ENCODE peak calls at places on chromosomes 13 and 19, in nine cellular contexts. J is pancreas, Y is fibroblast of lung, B is GM23338, G is upper lobe of right lung, A is mucosa of descending colon, N is cardiac fibroblast, I is heart right ventricle, P is GM12865. V is an unnamed sample.

GRCh38 chr13:103638706-103639105 is 572.5 kb upstream of the SLC10A2 start:
- DNase-seq in J (no peak), Y (no peak), B (no peak), G (no peak), A (no peak), N (no peak), I (no peak), P (no peak), V (no peak)

GRCh38 chr19:48660854-48661731 is 11.7 kb downstream of the NTN5 start:
- DNase-seq in J (peak), Y (peak), B (peak), G (peak), A (peak), N (peak), I (peak), P (peak), V (peak)

GRCh38 chr13:105814219-105814901 is 721.1 kb downstream of the EFNB2 start:
- DNase-seq in J (no peak), Y (no peak), B (no peak), G (no peak), A (no peak), N (no peak), I (no peak), P (no peak), V (no peak)

GRCh38 chr19:1884719-1885334 is 469 bp downstream of the ABHD17A start:
- DNase-seq in J (peak), Y (no peak), B (no peak), G (no peak), A (no peak), N (no peak), I (no peak), P (no peak), V (peak)

GRCh38 chr13:59776924-59777690 is 386.6 kb downstream of the DIAPH3 start:
- DNase-seq in J (no peak), Y (peak), B (no peak), G (no peak), A (no peak), N (peak), I (no peak), P (peak), V (no peak)

GRCh38 chr19:44824758-44825157 is 15.9 kb downstream of the BCAM start:
- DNase-seq in J (peak), Y (no peak), B (no peak), G (no peak), A (no peak), N (no peak), I (no peak), P (no peak), V (no peak)

GRCh38 chr19:38932425-38933179 is 1.9 kb downstream of the MRPS12 start:
- DNase-seq in J (peak), Y (peak), B (peak), G (no peak), A (peak), N (peak), I (no peak), P (peak), V (peak)

GRCh38 chr13:91292630-91293221 is 54.8 kb upstream of the MIR17HG start:
- DNase-seq in J (no peak), Y (no peak), B (peak), G (no peak), A (no peak), N (no peak), I (no peak), P (no peak), V (peak)

GRCh38 chr13:97224544-97225324 is 2.6 kb downstream of the MBNL2 start:
- DNase-seq in J (peak), Y (peak), B (peak), G (no peak), A (peak), N (peak), I (no peak), P (peak), V (peak)

GRCh38 chr13:110284809-110285519 is 22.0 kb downstream of the COL4A1 start:
- DNase-seq in J (no peak), Y (no peak), B (no peak), G (no peak), A (no peak), N (no peak), I (no peak), P (no peak), V (no peak)

GRCh38 chr13:97148894-97149293 is 73.2 kb upstream of the MBNL2 start:
- DNase-seq in J (no peak), Y (no peak), B (no peak), G (no peak), A (no peak), N (peak), I (no peak), P (no peak), V (no peak)

GRCh38 chr13:26785845-26786630 is 25.5 kb upstream of the GPR12 start:
- DNase-seq in J (peak), Y (no peak), B (peak), G (no peak), A (peak), N (peak), I (peak), P (peak), V (peak)

GRCh38 chr13:79462895-79463294 is 18.1 kb upstream of the NDFIP2 start:
- DNase-seq in J (no peak), Y (no peak), B (no peak), G (no peak), A (no peak), N (no peak), I (no peak), P (no peak), V (no peak)

GRCh38 chr13:97267418-97268059 is 45.4 kb downstream of the MBNL2 start:
- DNase-seq in J (no peak), Y (no peak), B (peak), G (no peak), A (no peak), N (no peak), I (no peak), P (no peak), V (no peak)

GRCh38 chr19:41691268-41691970 is 3.3 kb upstream of the CEACAM7 start:
- DNase-seq in J (peak), Y (no peak), B (peak), G (peak), A (no peak), N (peak), I (no peak), P (peak), V (peak)

GRCh38 chr13:88601949-88602348 is 930.8 kb downstream of the SLITRK5 start:
- DNase-seq in J (no peak), Y (peak), B (no peak), G (no peak), A (no peak), N (no peak), I (no peak), P (peak), V (no peak)

GRCh38 chr19:4455742-4456565 is 1.6 kb downstream of the UBXN6 start:
- DNase-seq in J (no peak), Y (peak), B (no peak), G (peak), A (no peak), N (peak), I (peak), P (no peak), V (no peak)

GRCh38 chr19:40365613-40366401 is 17.3 kb downstream of the PLD3 start:
- DNase-seq in J (peak), Y (peak), B (peak), G (peak), A (no peak), N (peak), I (peak), P (peak), V (no peak)

GRCh38 chr19:13861714-13862531 is 15.0 kb upstream of the NANOS3 start:
- DNase-seq in J (peak), Y (peak), B (peak), G (peak), A (peak), N (peak), I (peak), P (peak), V (peak)

GRCh38 chr13:28717170-28717569 is 1.6 kb downstream of the SLC46A3 start:
- DNase-seq in J (no peak), Y (no peak), B (no peak), G (no peak), A (no peak), N (no peak), I (no peak), P (no peak), V (no peak)
- H3K4me3 ChIP-seq in J (no peak), Y (no peak), B (no peak), G (no peak), A (no peak), N (no peak), I (peak), P (no peak), V (no peak)

DNA sequence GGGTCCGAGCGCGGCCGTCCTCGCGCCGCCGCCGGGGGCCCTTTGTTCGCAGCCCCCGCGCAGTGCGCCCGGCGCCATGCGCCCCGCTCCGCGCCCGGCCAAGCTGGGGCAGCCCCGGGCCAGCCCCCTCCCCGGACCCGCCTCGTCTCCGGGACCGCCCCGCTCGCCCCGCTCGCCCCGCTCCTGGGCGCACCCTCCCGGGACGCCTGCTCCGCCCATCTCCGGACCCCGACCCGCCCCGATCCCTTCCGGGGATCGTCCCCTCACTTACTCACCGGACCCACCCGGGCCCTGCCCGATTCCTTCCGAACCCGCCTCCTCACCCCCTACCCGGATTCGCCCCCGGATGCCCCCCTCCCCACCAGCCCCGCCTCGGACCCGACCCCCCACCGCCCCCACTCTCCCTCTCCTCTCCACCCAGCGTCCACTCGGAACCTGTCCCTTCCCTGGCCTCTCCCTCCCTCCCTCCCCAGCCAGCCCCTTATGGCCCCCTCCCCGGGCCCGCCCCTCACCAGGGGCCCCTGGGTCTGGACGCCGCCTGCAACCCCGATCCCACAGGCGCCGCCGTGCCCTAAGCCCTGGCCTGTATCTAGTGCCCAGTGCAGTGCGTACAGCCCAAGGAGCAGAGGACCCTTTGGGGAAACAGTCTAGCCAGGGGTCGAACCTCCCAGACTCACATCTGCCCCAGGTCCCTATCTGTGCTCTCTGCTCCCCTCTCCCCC is at the start of gene CPAMD8:
- DNase-seq in J (no peak), Y (no peak), B (peak), G (no peak), A (no peak), N (no peak), I (peak), P (no peak), V (no peak)
- H3K4me3 ChIP-seq in J (peak), Y (no peak), B (peak), G (peak), A (no peak), N (no peak), I (peak), P (no peak), V (peak)

GRCh38 chr19:56193981-56194380 is 3.6 kb downstream of the ZSCAN5B start:
- DNase-seq in J (no peak), Y (no peak), B (no peak), G (no peak), A (no peak), N (no peak), I (no peak), P (no peak), V (no peak)
- H3K4me3 ChIP-seq in J (no peak), Y (no peak), B (no peak), G (no peak), A (no peak), N (no peak), I (no peak), P (no peak), V (no peak)

DNA sequence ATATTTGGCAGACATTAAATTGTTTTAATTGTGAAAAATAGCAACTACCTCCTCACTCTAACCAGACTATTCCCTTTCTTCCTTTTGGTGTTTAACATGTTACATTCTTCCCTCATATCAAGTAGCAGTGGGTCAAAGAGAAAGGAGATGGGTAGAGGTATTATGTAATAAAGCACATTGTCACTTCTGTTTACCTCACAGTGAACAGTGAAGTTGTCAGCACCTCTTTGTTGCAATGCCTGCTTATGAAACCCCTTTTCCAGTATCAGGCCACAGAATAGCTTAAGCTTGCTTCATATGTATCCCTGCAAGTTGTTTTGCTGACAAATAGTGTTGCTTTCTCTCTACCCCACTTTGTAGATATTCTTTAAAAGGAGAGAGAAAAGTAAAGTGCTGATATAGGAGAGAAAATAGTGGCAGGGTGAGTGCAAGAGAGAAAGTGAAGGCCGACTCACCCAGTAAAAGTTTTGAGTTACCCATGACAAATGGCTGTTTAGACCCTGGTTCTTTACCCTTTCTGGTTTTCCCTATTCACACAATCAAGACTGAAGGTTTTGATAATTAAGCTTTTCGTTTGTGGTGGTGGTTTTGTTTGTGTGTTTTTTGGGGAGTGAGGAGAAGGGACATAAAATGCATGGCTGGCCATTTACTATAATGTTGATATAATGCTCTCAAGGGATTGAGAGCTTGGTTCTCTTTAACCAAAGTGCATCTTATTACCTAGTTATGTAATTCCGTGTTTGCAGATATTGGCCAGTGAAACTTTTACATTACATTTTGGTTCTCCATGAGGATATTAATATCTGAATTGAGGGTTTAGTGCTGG is 3.7 kb downstream of the ITM2B start:
- DNase-seq in J (no peak), Y (peak), B (no peak), G (no peak), A (no peak), N (peak), I (no peak), P (no peak), V (no peak)
- H3K4me3 ChIP-seq in J (peak), Y (peak), B (peak), G (peak), A (no peak), N (no peak), I (peak), P (no peak), V (no peak)

GRCh38 chr13:33017410-33017929 is 1.2 kb downstream of the KL start:
- DNase-seq in J (no peak), Y (peak), B (peak), G (no peak), A (no peak), N (peak), I (peak), P (peak), V (peak)
- H3K4me3 ChIP-seq in J (peak), Y (no peak), B (peak), G (peak), A (no peak), N (no peak), I (peak), P (peak), V (no peak)

GRCh38 chr13:72890546-72890945 is 108.6 kb downstream of the PIBF1 start:
- DNase-seq in J (no peak), Y (no peak), B (no peak), G (no peak), A (no peak), N (no peak), I (no peak), P (no peak), V (no peak)

GRCh38 chr13:72891423-72891822 is 109.5 kb downstream of the PIBF1 start:
- DNase-seq in J (no peak), Y (no peak), B (no peak), G (no peak), A (no peak), N (peak), I (no peak), P (no peak), V (no peak)

GRCh38 chr13:72884111-72884510 is 102.2 kb downstream of the PIBF1 start:
- DNase-seq in J (no peak), Y (no peak), B (no peak), G (no peak), A (no peak), N (peak), I (no peak), P (no peak), V (no peak)

GRCh38 chr13:72889496-72889895 is 107.6 kb downstream of the PIBF1 start:
- DNase-seq in J (no peak), Y (no peak), B (no peak), G (no peak), A (no peak), N (no peak), I (no peak), P (no peak), V (no peak)

GRCh38 chr13:72886272-72887062 is 104.5 kb downstream of the PIBF1 start:
- DNase-seq in J (no peak), Y (peak), B (no peak), G (no peak), A (no peak), N (peak), I (no peak), P (no peak), V (no peak)
- H3K4me3 ChIP-seq in J (no peak), Y (no peak), B (no peak), G (no peak), A (no peak), N (no peak), I (no peak), P (no peak), V (no peak)

GRCh38 chr19:7788178-7788932 is 25.3 kb downstream of the CLEC4M start:
- DNase-seq in J (no peak), Y (no peak), B (peak), G (no peak), A (no peak), N (no peak), I (no peak), P (no peak), V (no peak)

GRCh38 chr19:7787602-7788177 is 24.6 kb downstream of the CLEC4M start:
- DNase-seq in J (no peak), Y (no peak), B (no peak), G (no peak), A (no peak), N (no peak), I (no peak), P (no peak), V (no peak)

GRCh38 chr19:7788933-7789323 is 25.9 kb downstream of the CLEC4M start:
- DNase-seq in J (no peak), Y (no peak), B (no peak), G (no peak), A (no peak), N (no peak), I (no peak), P (no peak), V (no peak)

GRCh38 chr19:7784856-7785255 is 21.8 kb downstream of the CLEC4M start:
- DNase-seq in J (no peak), Y (no peak), B (no peak), G (no peak), A (no peak), N (no peak), I (no peak), P (no peak), V (no peak)

DNA sequence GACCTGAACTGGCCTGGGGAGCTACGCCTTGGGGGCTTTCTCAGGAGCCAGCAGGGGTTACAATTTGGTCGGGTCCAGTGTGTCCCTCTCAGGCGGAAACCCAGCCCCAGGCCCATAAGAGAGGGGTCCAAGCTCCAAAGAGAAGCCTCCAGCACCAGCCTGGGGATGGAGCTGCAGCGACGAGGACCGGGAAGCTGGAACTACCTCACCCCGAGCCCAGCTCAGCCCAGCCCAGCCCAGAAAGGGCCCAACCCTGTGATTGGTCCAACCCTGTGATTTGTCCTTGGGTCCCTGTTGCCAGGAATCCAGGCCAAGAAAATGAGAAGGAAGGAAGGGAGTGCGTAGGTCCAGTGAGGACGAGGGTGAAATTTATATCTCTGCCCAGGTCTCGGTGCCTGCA is 24.1 kb downstream of the CLEC4M start:
- DNase-seq in J (peak), Y (no peak), B (peak), G (no peak), A (no peak), N (no peak), I (peak), P (no peak), V (no peak)
- H3K4me3 ChIP-seq in J (no peak), Y (no peak), B (peak), G (peak), A (no peak), N (no peak), I (peak), P (no peak), V (no peak)

DNA sequence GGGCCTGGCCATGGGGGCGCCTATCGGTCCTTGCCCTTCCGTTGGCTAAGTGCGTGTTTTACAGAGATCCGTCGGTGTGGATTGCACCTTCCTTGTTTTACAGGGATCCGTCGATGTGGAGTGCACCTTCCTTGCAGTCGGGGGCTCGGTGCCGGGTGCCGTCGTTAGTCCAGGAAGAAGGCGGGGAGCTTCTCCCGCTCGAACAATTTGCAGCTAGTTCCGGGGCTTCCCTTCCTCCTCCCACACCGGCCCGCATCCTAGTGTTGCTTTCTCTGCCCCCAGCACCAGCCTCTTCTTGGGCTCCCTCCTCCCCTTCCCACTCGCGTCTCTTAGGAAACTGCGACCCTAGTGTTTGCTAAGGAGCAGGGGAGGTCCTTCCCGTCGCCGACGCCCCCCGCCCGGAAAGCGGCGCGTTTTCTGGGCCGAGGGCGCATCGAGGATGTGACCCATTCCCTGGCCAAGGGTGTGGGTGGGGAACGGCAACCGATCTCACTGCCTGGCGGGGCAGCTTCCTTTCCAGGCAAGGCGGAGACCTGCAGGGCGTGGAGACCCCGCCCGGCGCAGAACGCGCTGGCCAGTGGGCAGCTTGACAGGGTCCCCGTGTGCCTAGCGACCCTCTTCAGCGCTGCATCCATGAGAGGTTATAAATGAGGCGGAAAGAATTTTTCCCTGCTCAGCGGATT is 75.7 kb upstream of the ZNF91 start:
- DNase-seq in J (no peak), Y (no peak), B (peak), G (no peak), A (peak), N (no peak), I (no peak), P (no peak), V (no peak)
- H3K4me3 ChIP-seq in J (no peak), Y (no peak), B (peak), G (no peak), A (no peak), N (no peak), I (peak), P (no peak), V (no peak)